ENCODE peak calls at places on chromosomes 6 and 20, in seven cellular contexts. H, W, O, Z, F, G and U are unnamed samples.

GRCh38 chr6:160134779-160135547 is 13.3 kb downstream of the SLC22A1 start:
- DNase-seq in H (no peak), W (no peak), O (no peak), Z (no peak), F (no peak), G (no peak), U (no peak)

GRCh38 chr6:144434308-144434990 is 149.3 kb downstream of the UTRN start:
- DNase-seq in H (no peak), W (no peak), O (no peak), Z (no peak), F (peak; percentile 59), G (peak; percentile 89), U (no peak)

GRCh38 chr20:10369723-10370090 is 64.3 kb downstream of the MKKS start:
- DNase-seq in H (no peak), W (no peak), O (peak; percentile 82), Z (no peak), F (peak; percentile 13), G (peak; percentile 80), U (no peak)

GRCh38 chr6:40714576-40715500 is 127.7 kb upstream of the LRFN2 start:
- DNase-seq in H (no peak), W (no peak), O (peak; percentile 18), Z (no peak), F (no peak), G (no peak), U (no peak)

GRCh38 chr6:166499350-166500163 is 86.9 kb downstream of the RAMACL start:
- DNase-seq in H (no peak), W (no peak), O (no peak), Z (no peak), F (no peak), G (no peak), U (no peak)

GRCh38 chr6:41367700-41368099 is 32.3 kb downstream of the NCR2 start:
- DNase-seq in H (no peak), W (peak; percentile 85), O (peak; percentile 59), Z (peak; percentile 25), F (peak; percentile 24), G (peak; percentile 62), U (no peak)

GRCh38 chr6:161374971-161375873 is 101.4 kb upstream of the AGPAT4 start:
- DNase-seq in H (no peak), W (peak; percentile 48), O (no peak), Z (peak; percentile 48), F (peak; percentile 68), G (peak; percentile 25), U (no peak)

GRCh38 chr20:62593616-62594015 is 48.7 kb upstream of the SLCO4A1 start:
- DNase-seq in H (no peak), W (no peak), O (no peak), Z (no peak), F (no peak), G (no peak), U (no peak)

GRCh38 chr6:17159240-17159639 is 57.4 kb downstream of the STMND1 start:
- DNase-seq in H (no peak), W (no peak), O (no peak), Z (no peak), F (no peak), G (no peak), U (no peak)

GRCh38 chr20:48818481-48818987 is 9.3 kb downstream of the PREX1 start:
- DNase-seq in H (peak; percentile 21), W (no peak), O (no peak), Z (no peak), F (no peak), G (no peak), U (no peak)

GRCh38 chr20:33249456-33249855 is 13.7 kb downstream of the BPIFA1 start:
- DNase-seq in H (no peak), W (no peak), O (no peak), Z (no peak), F (no peak), G (no peak), U (no peak)

GRCh38 chr20:46375771-46376170 is 30.6 kb downstream of the ELMO2 start:
- DNase-seq in H (no peak), W (no peak), O (no peak), Z (no peak), F (no peak), G (no peak), U (no peak)

GRCh38 chr6:170436209-170436809 is 116.8 kb downstream of the PSMB1 start:
- DNase-seq in H (no peak), W (no peak), O (no peak), Z (no peak), F (no peak), G (no peak), U (no peak)

GRCh38 chr20:48599106-48599747 is 228.6 kb downstream of the PREX1 start:
- DNase-seq in H (no peak), W (no peak), O (no peak), Z (no peak), F (no peak), G (no peak), U (no peak)

GRCh38 chr6:144012534-144012933 is 4.5 kb upstream of the PLAGL1 start:
- DNase-seq in H (no peak), W (no peak), O (no peak), Z (no peak), F (no peak), G (no peak), U (no peak)

GRCh38 chr20:45835230-45836224 is 1.9 kb downstream of the SNX21 start:
- DNase-seq in H (no peak), W (no peak), O (no peak), Z (peak; percentile 59), F (peak; percentile 83), G (no peak), U (no peak)

GRCh38 chr6:51814418-51814817 is 273.0 kb downstream of the PKHD1 start:
- DNase-seq in H (no peak), W (no peak), O (no peak), Z (no peak), F (no peak), G (no peak), U (no peak)

GRCh38 chr6:123769431-123769830 is 34.2 kb upstream of the NKAIN2 start:
- DNase-seq in H (no peak), W (no peak), O (no peak), Z (no peak), F (no peak), G (no peak), U (no peak)

GRCh38 chr20:39516964-39517363 is 554.8 kb downstream of the DHX35 start:
- DNase-seq in H (no peak), W (no peak), O (no peak), Z (no peak), F (no peak), G (no peak), U (no peak)

DNA sequence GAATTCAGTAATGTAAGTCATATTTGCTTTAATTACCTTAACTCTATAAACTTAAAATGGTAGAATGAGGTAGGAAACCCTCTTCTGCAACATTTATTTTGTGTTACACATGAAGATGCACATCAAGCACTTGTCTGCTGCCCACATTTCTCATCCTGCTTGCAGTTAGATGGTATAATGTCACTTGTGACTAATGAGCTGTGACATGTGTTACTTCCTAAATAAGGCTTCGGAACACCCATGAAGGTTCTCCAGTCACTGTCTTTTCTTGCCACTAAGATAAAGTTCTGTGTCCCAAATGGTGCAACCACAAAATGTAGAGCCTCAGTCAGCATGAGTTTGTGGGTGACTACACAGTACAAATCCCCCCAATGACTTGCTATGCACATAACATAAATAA is 157.4 kb downstream of the PTPRK start:
- DNase-seq in H (no peak), W (no peak), O (no peak), Z (no peak), F (no peak), G (no peak), U (no peak)
- H3K9me3 ChIP-seq in H (no peaks in the 10 kb centered on the region), W (no peaks in the 10 kb centered on the region), O (no peaks in the 10 kb centered on the region), Z (no peaks in the 10 kb centered on the region), F (no peaks in the 10 kb centered on the region), G (no peaks in the 10 kb centered on the region), U (no peaks in the 10 kb centered on the region)

DNA sequence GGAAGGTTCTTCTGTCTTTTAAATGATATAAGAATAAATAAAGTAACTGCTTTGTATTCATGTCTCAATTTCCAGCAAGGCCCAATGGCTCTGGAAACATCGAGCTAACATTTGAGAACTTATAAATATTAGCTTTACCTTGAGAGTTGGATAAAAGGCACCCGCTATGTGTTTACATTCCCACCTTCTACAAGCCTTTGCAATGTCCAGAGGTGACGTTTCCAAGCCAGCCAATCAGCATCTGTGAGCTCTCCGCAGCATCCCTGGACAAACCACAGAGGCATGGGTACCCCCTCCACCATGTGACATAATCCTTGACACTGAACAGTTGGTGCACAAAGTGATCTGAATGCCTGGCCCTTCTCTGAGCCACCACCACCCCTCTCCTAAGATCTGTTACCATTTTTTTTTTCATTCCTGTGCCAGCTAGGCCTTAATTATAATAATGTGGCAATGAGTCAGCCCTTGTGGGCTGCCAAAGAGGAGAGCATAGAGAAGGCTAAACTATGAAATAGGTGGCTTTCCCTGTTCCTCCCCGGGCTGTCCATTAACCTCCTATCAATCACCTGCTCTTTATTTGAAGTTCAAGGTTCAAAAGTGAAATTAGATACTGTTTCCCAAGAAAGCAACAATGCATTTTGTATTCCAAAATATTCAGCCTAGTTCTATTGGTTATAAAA is 4.1 kb downstream of the CBLN4 start:
- DNase-seq in H (no peak), W (no peak), O (no peak), Z (no peak), F (no peak), G (no peak), U (no peak)
- H3K9me3 ChIP-seq in H (no peaks in the 10 kb centered on the region), W (no peaks in the 10 kb centered on the region), O (no peaks in the 10 kb centered on the region), Z (no peaks in the 10 kb centered on the region), F (no peaks in the 10 kb centered on the region), G (no peaks in the 10 kb centered on the region), U (no peaks in the 10 kb centered on the region)

GRCh38 chr6:47674673-47675072 is 23.7 kb upstream of the ADGRF4 start:
- DNase-seq in H (no peak), W (no peak), O (no peak), Z (no peak), F (no peak), G (no peak), U (no peak)

GRCh38 chr6:47671777-47672176 is 26.6 kb upstream of the ADGRF4 start:
- DNase-seq in H (no peak), W (no peak), O (no peak), Z (no peak), F (no peak), G (no peak), U (no peak)

GRCh38 chr6:47670851-47671250 is 27.5 kb upstream of the ADGRF4 start:
- DNase-seq in H (no peak), W (no peak), O (no peak), Z (no peak), F (no peak), G (no peak), U (no peak)

GRCh38 chr6:47672816-47673215 is 25.6 kb upstream of the ADGRF4 start:
- DNase-seq in H (no peak), W (no peak), O (no peak), Z (no peak), F (no peak), G (no peak), U (no peak)

GRCh38 chr6:47669684-47670515 is 28.5 kb upstream of the ADGRF4 start:
- DNase-seq in H (no peak), W (peak; percentile 10), O (no peak), Z (no peak), F (no peak), G (no peak), U (no peak)
- H3K9me3 ChIP-seq in H (no peaks in the 10 kb centered on the region), W (no peaks in the 10 kb centered on the region), O (no peaks in the 10 kb centered on the region), Z (no peaks in the 10 kb centered on the region), F (no peaks in the 10 kb centered on the region), G (no peaks in the 10 kb centered on the region), U (peaks cover 2% of the 10 kb centered on the region)

DNA sequence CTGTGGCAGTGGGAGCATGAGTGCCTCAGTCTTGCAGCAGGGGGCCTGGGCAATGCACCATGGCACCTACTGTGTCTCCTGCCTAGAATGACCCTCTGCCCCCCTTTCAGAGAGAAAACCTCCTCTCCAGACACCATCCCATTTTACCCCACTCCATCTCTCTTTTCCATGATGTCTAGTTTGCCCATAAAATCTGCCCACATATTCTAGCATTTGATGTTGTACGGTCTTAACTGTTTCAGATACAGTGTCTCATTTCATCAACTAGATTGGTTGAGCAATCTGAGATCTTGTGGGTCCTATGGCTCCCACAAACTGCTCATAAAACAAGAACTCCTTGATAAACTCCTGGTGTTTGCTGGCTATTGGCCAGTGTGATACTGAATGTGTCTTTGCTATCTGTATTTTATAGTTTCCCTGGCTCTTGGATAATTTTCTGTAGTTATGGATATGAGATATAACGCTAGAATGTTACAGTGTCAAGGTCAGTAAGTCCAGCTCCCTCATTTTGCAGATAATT is 8.1 kb downstream of the PNPLA1 start:
- DNase-seq in H (no peak), W (no peak), O (no peak), Z (no peak), F (no peak), G (no peak), U (no peak)
- H3K9me3 ChIP-seq in H (no peaks in the 10 kb centered on the region), W (no peaks in the 10 kb centered on the region), O (no peaks in the 10 kb centered on the region), Z (no peaks in the 10 kb centered on the region), F (no peaks in the 10 kb centered on the region), G (no peaks in the 10 kb centered on the region), U (no peaks in the 10 kb centered on the region)